ENCODE peak calls at places on chromosomes 12 and 14, in nine cellular contexts. Y, A, J, O, M, B, F, C and Z are unnamed samples.

GRCh38 chr14:37698840-37699777 is 103.7 kb downstream of the TTC6 start:
- DNase-seq in F (no peak), A (no peak), Y (no peak), C (no peak), B (no peak), M (no peak), J (no peak), O (no peak), Z (no peak)

GRCh38 chr12:95700316-95700785 is 90.2 kb downstream of the NTN4 start:
- DNase-seq in M (no peak), B (no peak), F (peak), J (no peak), Y (peak), A (no peak), O (peak), C (no peak), Z (no peak)

GRCh38 chr14:80426686-80427085 is 215.4 kb upstream of the DIO2 start:
- DNase-seq in B (no peak), F (peak), J (no peak), M (no peak), O (peak), Y (peak), C (no peak), A (no peak), Z (no peak)

GRCh38 chr14:94025720-94026119 is 420 bp upstream of the OTUB2 start:
- DNase-seq in J (no peak), C (no peak), B (no peak), Y (no peak), O (peak), A (no peak), M (no peak), F (peak), Z (no peak)

GRCh38 chr12:82650627-82651337 is 35.9 kb upstream of the TMTC2 start:
- DNase-seq in O (peak), J (no peak), M (no peak), A (no peak), F (peak), Y (no peak), C (no peak), B (no peak), Z (no peak)

GRCh38 chr14:44962573-44963528 is 861 bp downstream of the TOGARAM1 start:
- DNase-seq in O (peak), Y (peak), A (peak), C (no peak), M (peak), J (peak), F (peak), B (peak), Z (peak)

GRCh38 chr14:66401447-66402095 is 84.6 kb upstream of the CCDC196 start:
- DNase-seq in B (no peak), A (no peak), M (no peak), Y (no peak), F (peak), O (no peak), C (no peak), J (no peak), Z (no peak)

GRCh38 chr14:90060312-90060964 is 1.4 kb upstream of the KCNK13 start:
- DNase-seq in Y (peak), F (peak), J (peak), O (peak), B (no peak), M (no peak), C (peak), A (peak), Z (no peak)

GRCh38 chr12:101697197-101697929 is at the start of gene CHPT1:
- DNase-seq in J (peak), B (peak), F (peak), C (peak), Y (peak), A (peak), O (no peak), M (peak), Z (peak)

GRCh38 chr12:45547822-45548221 is 181.7 kb upstream of the ARID2 start:
- DNase-seq in Y (peak), A (no peak), J (no peak), M (no peak), B (no peak), O (no peak), C (no peak), F (peak), Z (no peak)

GRCh38 chr12:2613674-2614073 is 181.1 kb upstream of the FKBP4 start:
- DNase-seq in C (no peak), A (no peak), F (peak), J (no peak), B (no peak), Y (peak), O (peak), M (peak), Z (peak)

GRCh38 chr12:79897617-79898016 is 37.3 kb downstream of the PPP1R12A start:
- DNase-seq in F (peak), O (peak), M (no peak), B (no peak), A (no peak), J (no peak), C (no peak), Y (peak), Z (no peak)

GRCh38 chr12:49274396-49275069 is 9.7 kb downstream of the TUBA1C start:
- DNase-seq in Y (no peak), J (no peak), O (no peak), A (no peak), B (no peak), C (no peak), F (peak), M (no peak), Z (no peak)

GRCh38 chr12:6919588-6919987 is 5.2 kb downstream of the ENO2 start:
- DNase-seq in A (peak), C (no peak), M (no peak), F (no peak), O (peak), B (no peak), J (no peak), Y (no peak), Z (no peak)

GRCh38 chr14:76939015-76939742 is 89.3 kb downstream of the IRF2BPL start:
- DNase-seq in C (no peak), M (no peak), F (no peak), Y (no peak), B (no peak), J (no peak), A (no peak), O (no peak), Z (no peak)

GRCh38 chr14:82642425-82642824 is 1108.8 kb upstream of the SEL1L start:
- DNase-seq in B (peak), Y (no peak), O (no peak), J (peak), M (no peak), A (no peak), C (peak), F (peak), Z (no peak)

GRCh38 chr14:100524933-100525243 is 62.3 kb downstream of the BEGAIN start:
- DNase-seq in B (no peak), J (peak), C (peak), F (no peak), Y (peak), A (no peak), O (no peak), M (peak), Z (no peak)

GRCh38 chr14:56964885-56965284 is 154.6 kb upstream of the OTX2 start:
- DNase-seq in F (no peak), A (no peak), J (no peak), C (no peak), O (no peak), B (no peak), M (no peak), Y (no peak), Z (no peak)

GRCh38 chr12:126681676-126682075 is 1585.3 kb upstream of the TMEM132C start:
- DNase-seq in O (no peak), F (no peak), B (no peak), C (no peak), J (no peak), A (no peak), Y (no peak), M (no peak), Z (no peak)

GRCh38 chr14:92040431-92041040 is 677 bp upstream of the TRIP11 start:
- DNase-seq in J (no peak), A (no peak), F (peak), Y (peak), O (peak), B (no peak), M (no peak), C (no peak), Z (no peak)

GRCh38 chr14:54617467-54617866 is 50.5 kb downstream of the SAMD4A start:
- DNase-seq in Y (peak), O (peak), B (no peak), J (no peak), C (no peak), A (no peak), F (peak), M (no peak), Z (no peak)

GRCh38 chr12:55724226-55724939 is 4.2 kb downstream of the RDH5 start:
- DNase-seq in Y (peak), M (no peak), A (peak), C (peak), F (peak), J (no peak), B (no peak), O (peak), Z (peak)

GRCh38 chr12:50984899-50985298 is 32.6 kb downstream of the HIGD1C start:
- DNase-seq in C (no peak), A (no peak), J (no peak), F (no peak), O (no peak), B (no peak), Y (peak), M (no peak), Z (no peak)

GRCh38 chr14:96095581-96096476 is 56.7 kb downstream of the C14orf132 start:
- DNase-seq in A (no peak), Y (peak), M (peak), F (peak), J (no peak), C (no peak), B (no peak), O (peak), Z (peak)

GRCh38 chr14:105474478-105475268 is at the start of gene CRIP2:
- DNase-seq in M (peak), B (no peak), F (peak), O (no peak), J (no peak), Y (peak), A (no peak), C (no peak), Z (no peak)

GRCh38 chr12:83665755-83666154 is 979.0 kb downstream of the TMTC2 start:
- DNase-seq in O (no peak), C (no peak), Y (no peak), F (no peak), B (no peak), J (no peak), A (no peak), M (no peak), Z (no peak)

GRCh38 chr12:113402586-113403260 is 964 bp downstream of the SDS start:
- DNase-seq in B (no peak), O (no peak), J (no peak), C (no peak), Y (no peak), F (no peak), A (no peak), M (no peak), Z (no peak)

GRCh38 chr12:14769462-14769836 is 33.8 kb downstream of the WBP11 start:
- DNase-seq in F (no peak), Y (peak), C (peak), M (peak), B (no peak), J (no peak), A (peak), O (no peak), Z (no peak)

GRCh38 chr14:88613552-88614010 is 50.7 kb downstream of the ZC3H14 start:
- DNase-seq in A (no peak), C (no peak), M (no peak), O (peak), F (peak), B (no peak), J (no peak), Y (peak), Z (no peak)

GRCh38 chr12:118960865-118961264 is 20.5 kb upstream of the SRRM4 start:
- DNase-seq in M (no peak), B (no peak), O (no peak), A (no peak), J (no peak), Y (no peak), C (peak), F (no peak), Z (no peak)

GRCh38 chr14:33357225-33358010 is 418.7 kb downstream of the NPAS3 start:
- DNase-seq in J (no peak), C (no peak), B (no peak), F (no peak), Y (no peak), M (no peak), O (no peak), A (no peak), Z (no peak)

GRCh38 chr14:46378248-46378647 is 273.3 kb downstream of the RPL10L start:
- DNase-seq in C (no peak), M (no peak), J (no peak), Y (no peak), A (no peak), F (peak), O (no peak), B (no peak), Z (no peak)

GRCh38 chr12:99287136-99287535 is 360.4 kb upstream of the GARIN6 start:
- DNase-seq in B (no peak), O (no peak), C (no peak), Y (no peak), M (no peak), F (no peak), J (no peak), A (no peak), Z (no peak)

GRCh38 chr14:76186318-76187027 is 34.8 kb downstream of the GPATCH2L start:
- DNase-seq in M (no peak), J (no peak), C (no peak), F (no peak), A (no peak), O (no peak), Y (no peak), B (no peak), Z (no peak)

GRCh38 chr12:61513499-61513898 is 746.7 kb upstream of the USP15 start:
- DNase-seq in M (no peak), Y (no peak), F (no peak), A (no peak), C (no peak), J (no peak), B (no peak), O (no peak), Z (no peak)

GRCh38 chr14:104441275-104442106 is 138.1 kb upstream of the C14orf180 start:
- DNase-seq in M (no peak), Y (no peak), F (no peak), B (no peak), A (no peak), C (peak), O (no peak), J (peak), Z (peak)

GRCh38 chr12:57511588-57512325 is 8.6 kb downstream of the DDIT3 start:
- DNase-seq in B (no peak), M (no peak), Y (no peak), A (no peak), C (no peak), O (no peak), F (no peak), J (no peak), Z (no peak)

GRCh38 chr12:118979763-118980406 is 1.5 kb upstream of the SRRM4 start:
- DNase-seq in M (no peak), O (peak), A (peak), C (peak), B (no peak), F (peak), Y (peak), J (no peak), Z (no peak)

GRCh38 chr12:24596768-24597388 is 352.0 kb downstream of the BCAT1 start:
- DNase-seq in B (no peak), A (no peak), Y (peak), C (no peak), O (peak), F (peak), J (no peak), M (no peak), Z (no peak)
- TF ChIP-seq CTCF in B (peak), A (peak), Y (peak), C (peak), O (peak), F (peak), J (peak), M (peak), Z (peak)

DNA sequence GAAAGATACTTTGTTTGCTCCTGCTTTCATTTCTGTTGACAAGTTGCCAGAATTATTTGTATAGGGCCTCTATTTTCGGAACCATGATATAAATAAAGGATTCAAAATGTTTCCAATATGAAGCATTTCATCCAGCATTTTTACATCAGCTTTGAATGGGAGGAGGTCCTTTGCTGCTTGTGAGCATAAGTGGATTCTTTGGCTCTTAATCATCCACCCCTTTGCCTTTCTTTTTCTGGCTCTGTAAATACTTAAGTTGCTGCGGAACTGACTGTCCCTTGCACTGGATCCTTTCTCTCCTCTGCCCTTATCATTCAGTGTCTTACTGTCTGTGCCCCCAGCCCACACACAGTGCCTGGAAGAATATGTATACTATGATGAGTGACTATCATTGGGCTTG is 357.3 kb upstream of the RGS6 start:
- DNase-seq in C (no peak), A (no peak), J (no peak), Y (peak), F (peak), B (no peak), M (no peak), O (peak), Z (no peak)
- TF ChIP-seq CTCF in C (no peak), A (no peak), J (no peak), Y (no peak), F (no peak), B (no peak), M (no peak), O (no peak), Z (no peak)

DNA sequence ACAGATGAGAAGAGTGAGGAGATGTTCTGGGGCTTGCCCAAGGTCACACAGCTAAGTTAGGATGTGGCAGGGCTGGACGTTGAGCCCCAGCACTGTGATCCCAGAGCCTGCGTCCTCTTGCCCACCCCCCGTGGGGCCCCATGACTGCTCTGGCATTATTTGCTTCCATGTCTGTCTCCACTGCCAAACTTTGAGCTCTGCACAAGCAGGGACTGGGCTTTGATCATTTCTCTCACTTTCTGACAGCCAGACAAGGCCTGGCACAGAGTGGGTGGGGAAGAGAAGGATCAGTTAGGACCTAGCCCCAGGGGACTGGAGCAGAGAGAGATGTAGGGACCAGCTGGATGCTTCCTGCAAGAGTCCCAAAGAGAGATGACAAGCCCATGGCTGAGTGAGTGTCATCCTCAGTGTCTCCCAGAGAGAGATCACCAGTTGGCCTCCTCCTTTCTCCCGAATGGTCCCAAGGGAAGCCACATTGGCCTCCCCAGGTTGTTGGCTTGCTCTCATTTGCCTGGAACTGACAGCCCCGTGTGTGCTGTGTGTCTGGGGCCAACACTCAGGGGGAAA is 126.7 kb upstream of the PWP1 start:
- DNase-seq in C (peak), A (no peak), O (no peak), B (no peak), J (no peak), M (no peak), F (no peak), Y (no peak), Z (no peak)
- TF ChIP-seq CTCF in C (no peak), A (no peak), O (no peak), B (no peak), J (no peak), M (no peak), F (no peak), Y (no peak), Z (no peak)

DNA sequence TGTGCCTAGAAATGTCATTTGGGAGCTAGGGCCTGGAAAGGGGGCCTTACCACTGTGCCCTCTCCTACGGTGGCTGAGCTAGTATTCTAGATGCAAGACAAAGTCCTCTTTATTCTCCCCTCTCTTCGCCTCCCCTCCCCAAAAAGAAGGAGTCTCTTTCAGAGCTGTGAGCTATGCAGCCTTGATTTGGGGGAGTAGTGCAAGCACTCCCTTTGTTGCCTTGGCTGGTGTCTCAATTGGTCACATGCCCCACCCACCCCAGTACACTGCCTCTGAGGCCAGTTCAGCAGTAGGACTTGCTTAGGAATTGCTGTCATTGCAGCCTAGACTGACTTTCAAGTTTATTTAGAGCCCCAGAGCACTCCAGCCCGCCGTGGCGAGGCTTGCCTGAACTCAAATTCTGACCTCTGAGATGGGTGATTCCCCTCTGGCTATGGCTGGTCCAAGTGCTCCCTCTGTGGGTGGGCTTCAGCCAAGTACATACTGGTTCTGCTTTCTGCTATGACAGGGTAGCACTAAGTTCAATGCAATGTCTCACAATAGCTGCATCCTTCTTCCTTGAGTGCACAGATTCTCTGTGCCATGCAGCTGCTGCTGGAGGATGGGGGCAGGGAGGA is 37.0 kb upstream of the FBXO33 start:
- DNase-seq in O (no peak), C (peak), B (no peak), F (no peak), J (no peak), Y (no peak), A (no peak), M (no peak), Z (no peak)
- TF ChIP-seq CTCF in O (no peak), C (peak), B (no peak), F (peak), J (peak), Y (peak), A (peak), M (peak), Z (no peak)

DNA sequence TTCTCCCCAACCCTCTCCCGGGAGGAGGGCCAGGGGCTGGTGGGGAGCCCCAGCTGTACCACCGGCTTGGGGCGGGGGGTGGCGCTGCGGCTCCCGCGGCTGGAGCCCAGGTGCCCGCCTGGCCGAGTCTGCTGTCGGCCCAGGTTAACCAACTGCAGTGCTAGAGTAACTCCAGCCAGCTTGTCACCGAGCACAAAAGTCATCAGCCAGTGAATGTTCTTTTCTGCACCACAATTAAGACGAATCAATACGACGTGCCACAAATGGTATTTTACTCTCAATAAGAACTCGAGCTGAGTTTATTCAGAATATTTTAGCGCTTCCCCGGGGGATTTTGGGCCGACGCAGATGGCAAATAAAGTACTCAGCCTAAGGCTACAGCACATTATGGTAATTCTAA is 83.3 kb downstream of the BCL11B start:
- DNase-seq in M (no peak), B (no peak), C (peak), A (no peak), J (no peak), O (no peak), Y (no peak), F (no peak), Z (no peak)
- TF ChIP-seq CTCF in M (no peak), B (no peak), C (peak), A (no peak), J (no peak), O (no peak), Y (no peak), F (no peak), Z (no peak)